ENCODE peak calls at places on chromosomes 6 and 20, in six cellular contexts. X is H9, P is neuronal stem cell, V is IMR-90, B is H1, T is mesendoderm. U is an unnamed sample.
A peak's percentile ranks its signal among the peaks of the same experiment; 100 is the strongest.

GRCh38 chr6:39923394-39923793 is 10.9 kb downstream of the MOCS1 start:
- DNase-seq in X (no peak), V (no peak), P (no peak), T (no peak), B (no peak), U (no peak)

GRCh38 chr6:38080889-38081288 is 261.4 kb downstream of the ZFAND3 start:
- DNase-seq in T (no peak), P (no peak), X (no peak), V (no peak), B (no peak), U (peak; percentile 84)

GRCh38 chr6:160391419-160392116 is 43.4 kb downstream of the SLC22A3 start:
- DNase-seq in X (no peak), P (no peak), T (no peak), V (no peak), B (no peak), U (peak; percentile 56)

GRCh38 chr20:39048000-39048696 is 86.0 kb downstream of the DHX35 start:
- DNase-seq in T (peak; percentile 72), P (peak; percentile 75), B (peak; percentile 82), X (peak; percentile 81), V (peak; percentile 75), U (peak; percentile 65)

GRCh38 chr20:38084425-38084951 is 50.9 kb downstream of the RPRD1B start:
- DNase-seq in X (no peak), V (peak; percentile 82), P (no peak), T (no peak), B (no peak), U (peak; percentile 81)

GRCh38 chr6:26122402-26122792 is 35.2 kb downstream of the HFE start:
- DNase-seq in V (no peak), T (peak; percentile 82), X (peak; percentile 51), B (peak; percentile 56), P (no peak), U (peak; percentile 58)

GRCh38 chr6:51618563-51618962 is 468.9 kb downstream of the PKHD1 start:
- DNase-seq in P (peak; percentile 2), B (no peak), V (no peak), X (no peak), T (peak; percentile 36), U (no peak)

GRCh38 chr6:111011360-111012142 is 29.7 kb downstream of the RPF2 start:
- DNase-seq in V (peak; percentile 55), X (no peak), P (peak; percentile 35), T (peak; percentile 65), B (no peak), U (no peak)

GRCh38 chr20:15195378-15195777 is 858.0 kb upstream of the FLRT3 start:
- DNase-seq in B (no peak), T (no peak), X (no peak), P (no peak), V (no peak), U (no peak)

GRCh38 chr6:134166529-134167221 is 114.3 kb upstream of the SLC2A12 start:
- DNase-seq in P (no peak), V (peak; percentile 67), X (no peak), B (no peak), T (no peak), U (no peak)

GRCh38 chr6:166724576-166724975 is 97.5 kb upstream of the RPS6KA2 start:
- DNase-seq in X (no peak), B (no peak), T (no peak), P (no peak), V (no peak), U (no peak)

GRCh38 chr20:18767676-18768075 is 45.9 kb upstream of the SCP2D1 start:
- DNase-seq in T (no peak), X (no peak), B (no peak), P (no peak), V (no peak), U (no peak)

GRCh38 chr6:131694832-131695426 is 6.3 kb downstream of the OR2A4 start:
- DNase-seq in X (peak; percentile 71), V (peak; percentile 79), T (peak; percentile 87), P (peak; percentile 54), B (peak; percentile 63), U (peak; percentile 84)

GRCh38 chr20:62232194-62232593 is 6.1 kb upstream of the OSBPL2 start:
- DNase-seq in T (no peak), P (no peak), V (no peak), B (no peak), X (no peak), U (no peak)

GRCh38 chr20:4896971-4897497 is 104.3 kb downstream of the SLC23A2 start:
- DNase-seq in B (peak; percentile 78), P (no peak), V (no peak), T (peak; percentile 68), X (peak; percentile 81), U (no peak)

GRCh38 chr6:141110486-141110885 is 1022.2 kb upstream of the GJE1 start:
- DNase-seq in X (no peak), V (peak; percentile 57), P (no peak), B (no peak), T (no peak), U (no peak)

GRCh38 chr6:90285611-90286381 is 10.8 kb downstream of the BACH2 start:
- DNase-seq in P (no peak), B (no peak), V (peak; percentile 91), X (peak; percentile 86), T (peak; percentile 93), U (peak; percentile 94)

GRCh38 chr6:72553531-72554202 is 68.2 kb upstream of the KCNQ5 start:
- DNase-seq in P (no peak), X (no peak), V (peak; percentile 93), T (peak; percentile 38), B (no peak), U (peak; percentile 17)

GRCh38 chr6:75751443-75751842 is 2.4 kb downstream of the MYO6 start:
- DNase-seq in B (no peak), V (peak; percentile 74), X (no peak), T (no peak), P (no peak), U (no peak)

GRCh38 chr6:75750925-75751324 is 1.9 kb downstream of the MYO6 start:
- DNase-seq in B (no peak), X (no peak), V (no peak), P (no peak), T (no peak), U (no peak)

GRCh38 chr6:75747371-75747984 is 1.6 kb upstream of the MYO6 start:
- DNase-seq in X (no peak), B (no peak), P (no peak), T (peak; percentile 19), V (no peak), U (peak; percentile 91)

GRCh38 chr6:75747985-75748742 is 875 bp upstream of the MYO6 start:
- DNase-seq in P (no peak), V (no peak), B (no peak), T (no peak), X (no peak), U (peak; percentile 48)

DNA sequence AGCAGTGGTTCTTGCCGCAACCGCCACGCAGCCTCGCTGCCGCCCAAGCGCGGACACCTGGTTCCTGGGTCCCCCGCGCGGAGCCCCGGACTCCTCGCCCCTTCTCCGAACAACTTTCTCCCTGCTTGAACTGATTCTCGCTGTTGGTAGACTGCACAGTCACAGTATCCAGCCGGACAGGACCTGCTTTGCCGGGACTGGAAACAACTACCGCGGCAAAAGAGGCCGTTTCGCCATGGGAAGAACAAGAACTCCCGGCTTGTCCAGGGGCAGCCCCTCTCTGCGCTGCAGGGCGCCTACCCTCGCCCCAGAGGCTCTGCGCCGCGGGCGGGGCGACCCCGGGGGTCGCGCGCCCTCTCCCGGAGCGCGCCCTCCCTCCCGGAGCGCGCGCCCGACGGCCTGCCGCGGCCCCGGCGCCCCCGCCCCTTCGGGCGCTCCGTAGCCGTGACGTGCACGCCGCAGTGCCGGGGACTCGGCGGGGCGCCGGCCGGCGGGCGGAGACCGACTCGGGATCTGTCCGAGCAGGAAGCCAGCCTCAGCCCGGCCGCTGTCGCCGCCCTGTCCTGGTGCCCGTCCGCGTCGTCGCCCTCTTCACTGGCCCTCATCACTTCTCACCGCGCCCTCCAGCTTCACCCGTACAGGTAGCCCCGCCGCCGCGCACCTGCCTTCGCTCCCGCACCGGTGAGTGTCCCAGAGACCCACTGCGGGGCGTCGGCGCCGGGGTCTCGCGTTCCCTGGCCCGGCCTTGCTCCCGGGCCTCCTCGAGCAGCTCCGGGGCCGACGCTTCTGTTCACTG is at the start of gene MYO6:
- DNase-seq in B (peak; percentile 85), P (peak; percentile 76), X (peak; percentile 83), T (peak; percentile 70), V (peak; percentile 47), U (peak; percentile 68)
- H3K23ac ChIP-seq in B (no peak within 1 kb of the TSS), P (peak within 1 kb of the TSS; percentile 98), X (no peak within 1 kb of the TSS), T (no peak within 1 kb of the TSS), V (peak within 1 kb of the TSS; percentile 96), U (no peak within 1 kb of the TSS)

DNA sequence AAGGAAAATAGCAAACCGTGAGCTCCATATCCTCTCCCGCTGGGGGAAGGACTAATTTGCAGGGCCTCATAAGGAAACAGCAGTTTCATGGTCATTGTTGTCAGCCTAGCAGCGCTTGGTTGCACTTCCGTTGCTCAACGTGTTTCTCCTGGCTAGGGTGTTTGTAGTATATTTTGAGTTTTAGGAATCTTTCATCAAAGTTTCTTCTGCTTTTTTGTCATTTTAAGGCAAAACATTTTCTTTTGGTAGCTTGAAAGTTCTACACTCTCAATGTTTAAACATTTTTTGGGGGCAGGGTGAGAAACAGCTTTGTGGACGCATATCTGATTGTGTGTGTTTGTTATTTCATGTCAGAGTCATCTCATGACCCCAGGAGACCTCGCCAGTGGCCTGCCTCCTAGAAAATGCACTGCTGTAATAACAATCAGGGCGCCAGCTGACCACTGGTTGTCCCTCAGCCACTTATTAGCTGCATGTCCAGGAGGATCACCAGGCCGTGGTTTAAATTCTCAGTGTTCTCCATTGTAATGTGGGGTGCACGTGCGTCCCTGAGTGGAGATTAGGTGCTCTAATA is 20.6 kb downstream of the JARID2 start:
- DNase-seq in B (no peak), V (no peak), X (no peak), P (no peak), T (peak; percentile 81), U (peak; percentile 57)
- H3K4me1 ChIP-seq in B (peaks cover 34% of the 10 kb centered on the region), V (peaks cover 30% of the 10 kb centered on the region), X (peaks cover 44% of the 10 kb centered on the region), P (peaks cover 63% of the 10 kb centered on the region), T (peaks cover 41% of the 10 kb centered on the region), U (peaks cover 18% of the 10 kb centered on the region)

DNA sequence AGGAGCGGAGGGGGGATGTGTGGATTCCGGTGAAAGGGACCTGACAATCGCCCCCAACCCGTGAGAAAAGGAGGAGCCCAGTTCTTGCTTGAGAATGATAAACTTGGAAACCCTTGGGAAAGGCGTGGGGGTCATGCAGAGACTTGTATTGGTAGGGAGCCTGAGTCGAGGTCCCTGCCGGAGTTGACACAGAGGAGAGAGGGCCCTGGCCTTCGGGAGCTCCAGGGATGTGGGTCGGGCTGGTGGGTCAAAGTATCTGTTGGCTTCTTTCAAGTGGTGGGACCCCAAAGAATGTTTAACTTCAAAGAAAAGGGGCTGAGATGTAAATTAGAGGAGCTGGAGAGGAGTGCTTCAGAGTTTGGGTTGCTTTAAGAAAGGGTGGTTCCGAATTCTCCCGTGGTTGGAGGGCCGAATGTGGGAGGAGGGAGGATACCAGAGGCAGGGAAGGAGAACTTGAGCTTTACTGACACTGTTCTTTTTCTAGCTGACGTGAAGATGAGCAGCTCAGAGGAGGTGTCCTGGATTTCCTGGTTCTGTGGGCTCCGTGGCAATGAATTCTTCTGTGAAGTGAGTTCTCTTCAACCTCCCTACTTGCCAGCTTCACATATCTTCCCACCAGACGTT is 569 bp downstream of the CSNK2B start:
- DNase-seq in V (peak; percentile 9), T (no peak), B (no peak), X (no peak), P (no peak), U (no peak)
- H3K23ac ChIP-seq in V (peak overlapping the region; percentile 92), T (peak overlapping the region; percentile 90), B (no peak overlapping the region), X (no peak overlapping the region), P (peak overlapping the region; percentile 58), U (no peak overlapping the region)

DNA sequence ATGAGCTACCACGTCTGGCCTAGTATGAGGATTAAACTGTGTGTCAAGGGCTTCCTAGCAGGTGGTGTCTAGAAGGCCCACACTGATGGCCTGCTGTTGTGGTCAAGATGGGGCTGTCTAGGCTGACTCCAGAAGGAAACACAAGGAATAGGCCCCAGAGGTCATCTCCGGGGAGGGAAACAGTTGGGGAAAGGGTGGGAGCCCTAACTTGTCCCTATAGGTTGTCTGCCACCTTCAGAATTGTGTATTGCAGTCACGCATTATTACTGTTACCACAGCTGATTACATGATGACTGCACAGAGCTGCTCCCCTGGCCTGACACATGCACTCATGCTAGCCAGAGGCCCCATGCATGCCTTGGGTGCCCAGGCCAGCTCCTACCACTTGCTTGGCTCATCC is 27.3 kb downstream of the C20orf203 start:
- DNase-seq in V (no peak), P (no peak), T (peak; percentile 78), B (no peak), X (no peak), U (no peak)
- H3K4me1 ChIP-seq in V (no peaks in the 10 kb centered on the region), P (no peaks in the 10 kb centered on the region), T (peaks cover 3% of the 10 kb centered on the region), B (no peaks in the 10 kb centered on the region), X (no peaks in the 10 kb centered on the region), U (peaks cover 4% of the 10 kb centered on the region)